ENCODE peak calls at places on chromosomes 1 and 21, in nine cellular contexts. K is EL, Q is lower lobe of right lung, M is activated T-cell treated with anti-CD3 and anti-CD28 coated beads for 1 hour, C is progenitor cell of endocrine pancreas, W is kidney tubule cell, Y is ACHN, B is AG09319, F is heart right ventricle. O is an unnamed sample.

GRCh38 chr1:61380561-61380960 is 298.2 kb downstream of the NFIA start:
- DNase-seq in W (no peak), K (no peak), F (no peak), Y (no peak), C (no peak), B (no peak), M (no peak), Q (no peak), O (no peak)

GRCh38 chr1:200640373-200641174 is 20.0 kb upstream of the KIF14 start:
- DNase-seq in C (no peak), Y (no peak), M (no peak), Q (no peak), W (no peak), F (no peak), K (no peak), B (no peak), O (no peak)

GRCh38 chr1:155254228-155254713 is 1.0 kb downstream of the ENTREP3 start:
- DNase-seq in M (no peak), W (no peak), Y (no peak), K (peak), Q (no peak), C (no peak), B (no peak), F (no peak), O (no peak)

GRCh38 chr1:197197430-197197997 is 51.0 kb upstream of the ASPM start:
- DNase-seq in C (no peak), Y (no peak), B (no peak), W (no peak), M (no peak), K (no peak), F (no peak), Q (no peak), O (no peak)

GRCh38 chr21:25911730-25912401 is 177.1 kb downstream of the GABPA start:
- DNase-seq in F (peak), W (peak), Y (no peak), Q (no peak), K (no peak), M (no peak), B (no peak), C (no peak), O (no peak)

GRCh38 chr1:1371354-1371740 is 3.7 kb downstream of the AURKAIP1 start:
- DNase-seq in F (no peak), B (no peak), W (no peak), K (no peak), C (no peak), Y (no peak), Q (no peak), M (no peak), O (no peak)

GRCh38 chr1:200888349-200888838 is 6.3 kb upstream of the INAVA start:
- DNase-seq in C (no peak), Q (no peak), B (no peak), M (peak), Y (peak), W (peak), F (no peak), K (peak), O (no peak)

GRCh38 chr1:222798975-222799374 is 15.9 kb upstream of the DISP1 start:
- DNase-seq in Y (no peak), B (no peak), C (no peak), Q (no peak), M (no peak), W (no peak), K (no peak), F (no peak), O (no peak)

GRCh38 chr1:17309701-17310640 is 2.0 kb downstream of the PADI4 start:
- DNase-seq in B (no peak), F (no peak), W (no peak), C (no peak), Q (no peak), K (no peak), M (no peak), Y (no peak), O (no peak)

GRCh38 chr1:156494309-156494895 is 6.2 kb downstream of the MEF2D start:
- DNase-seq in Q (no peak), W (no peak), F (no peak), C (no peak), Y (no peak), B (no peak), K (no peak), M (no peak), O (no peak)

GRCh38 chr1:151164732-151165280 is 896 bp downstream of the LYSMD1 start:
- DNase-seq in F (no peak), W (no peak), K (peak), C (peak), B (no peak), M (no peak), Q (peak), Y (no peak), O (no peak)

GRCh38 chr21:28252923-28253322 is 739.8 kb downstream of the LTN1 start:
- DNase-seq in M (no peak), K (peak), W (peak), B (no peak), C (no peak), F (no peak), Q (no peak), Y (no peak), O (no peak)

GRCh38 chr1:95723346-95723745 is 489.3 kb downstream of the RWDD3 start:
- DNase-seq in W (no peak), Q (no peak), M (no peak), C (no peak), K (no peak), Y (no peak), F (no peak), B (no peak), O (no peak)

GRCh38 chr1:40316595-40317393 is at the start of gene COL9A2:
- DNase-seq in M (peak), W (peak), Q (peak), C (peak), F (peak), K (peak), Y (peak), B (no peak), O (no peak)

GRCh38 chr21:46115441-46116188 is 17.7 kb downstream of the COL6A2 start:
- DNase-seq in C (peak), Q (peak), B (no peak), Y (no peak), M (no peak), W (no peak), K (no peak), F (peak), O (no peak)

GRCh38 chr1:216576246-216576645 is 147.0 kb downstream of the ESRRG start:
- DNase-seq in Y (no peak), F (no peak), W (no peak), K (peak), Q (no peak), C (no peak), B (no peak), M (no peak), O (no peak)

GRCh38 chr1:202619528-202619927 is 90.7 kb downstream of the SYT2 start:
- DNase-seq in W (peak), C (no peak), Y (no peak), B (no peak), M (no peak), F (no peak), K (no peak), Q (no peak), O (no peak)

GRCh38 chr1:37068897-37069296 is 34.6 kb upstream of the GRIK3 start:
- DNase-seq in C (no peak), F (no peak), Y (no peak), W (no peak), Q (no peak), K (no peak), B (no peak), M (no peak), O (no peak)

GRCh38 chr1:159071970-159072582 is 4.5 kb downstream of the AIM2 start:
- DNase-seq in M (no peak), Q (no peak), W (peak), Y (peak), C (no peak), K (peak), F (no peak), B (peak), O (peak)

GRCh38 chr1:87781589-87781988 is 452.9 kb downstream of the LMO4 start:
- DNase-seq in F (no peak), C (no peak), Y (no peak), W (no peak), B (no peak), M (no peak), K (no peak), Q (no peak), O (no peak)

GRCh38 chr1:90990779-90991178 is 31.1 kb downstream of the ZNF644 start:
- DNase-seq in F (no peak), Y (no peak), Q (no peak), C (no peak), B (no peak), W (no peak), M (no peak), K (no peak), O (no peak)

GRCh38 chr1:7042322-7043231 is 257.3 kb downstream of the CAMTA1 start:
- DNase-seq in C (no peak), Q (no peak), K (peak), M (no peak), Y (peak), F (no peak), W (peak), B (no peak), O (no peak)

GRCh38 chr21:24375201-24375600 is 1232.1 kb downstream of the MRPL39 start:
- DNase-seq in M (no peak), Q (no peak), W (no peak), Y (no peak), K (no peak), C (no peak), B (no peak), F (no peak), O (no peak)

GRCh38 chr21:45874716-45875415 is 106.7 kb upstream of the COL6A1 start:
- DNase-seq in W (peak), K (peak), F (no peak), Q (peak), C (no peak), M (no peak), B (peak), Y (no peak), O (peak)

GRCh38 chr21:28436286-28436932 is 556.3 kb downstream of the LTN1 start:
- DNase-seq in M (no peak), Q (no peak), B (no peak), K (peak), Y (no peak), F (no peak), W (peak), C (no peak), O (no peak)

GRCh38 chr1:232377494-232377770 is 252.5 kb downstream of the SIPA1L2 start:
- DNase-seq in M (no peak), K (peak), Y (no peak), F (no peak), C (no peak), Q (no peak), B (no peak), W (peak), O (no peak)

GRCh38 chr1:201501144-201501543 is 5.8 kb downstream of the CSRP1 start:
- DNase-seq in Q (no peak), F (no peak), C (no peak), B (no peak), K (peak), W (no peak), M (no peak), Y (no peak), O (no peak)

GRCh38 chr21:29378814-29379213 is 80.1 kb downstream of the BACH1 start:
- DNase-seq in F (no peak), K (peak), W (no peak), M (no peak), Y (no peak), B (no peak), Q (no peak), C (no peak), O (no peak)